ENCODE peak calls at places on chromosomes 5 and 9, in seven cellular contexts. W, S, K, G, A, F and X are unnamed samples.

GRCh38 chr5:81125959-81126358 is 107.2 kb upstream of the CKMT2 start:
- ATAC-seq in W (peak; percentile 64), S (peak; percentile 96), K (no peak), G (no peak), A (no peak), F (no peak), X (peak; percentile 55)

GRCh38 chr5:135242021-135242480 is 157.0 kb downstream of the MACROH2A1 start:
- ATAC-seq in W (no peak), S (peak; percentile 66), K (no peak), G (no peak), A (no peak), F (no peak), X (no peak)

GRCh38 chr9:34995288-34996060 is 5.9 kb downstream of the DNAJB5 start:
- ATAC-seq in W (peak; percentile 12), S (peak; percentile 30), K (no peak), G (no peak), A (no peak), F (no peak), X (peak; percentile 26)

GRCh38 chr5:80146036-80146435 is 109.8 kb downstream of the SERINC5 start:
- ATAC-seq in W (no peak), S (peak; percentile 5), K (peak; percentile 10), G (no peak), A (no peak), F (no peak), X (no peak)

GRCh38 chr5:66558562-66558961 is 37.6 kb upstream of the MAST4 start:
- ATAC-seq in W (no peak), S (no peak), K (no peak), G (peak; percentile 20), A (peak; percentile 74), F (no peak), X (no peak)

GRCh38 chr5:111243353-111243752 is 19.2 kb downstream of the CAMK4 start:
- ATAC-seq in W (no peak), S (no peak), K (no peak), G (no peak), A (no peak), F (no peak), X (no peak)

GRCh38 chr9:108991479-108991878 is 21.8 kb downstream of the CTNNAL1 start:
- ATAC-seq in W (no peak), S (no peak), K (peak; percentile 64), G (no peak), A (no peak), F (no peak), X (no peak)

GRCh38 chr5:82922086-82922734 is 155.0 kb downstream of the TMEM167A start:
- ATAC-seq in W (no peak), S (peak; percentile 15), K (no peak), G (no peak), A (no peak), F (no peak), X (no peak)

GRCh38 chr9:98129451-98129881 is 10.4 kb upstream of the TRIM14 start:
- ATAC-seq in W (no peak), S (peak; percentile 93), K (peak; percentile 71), G (peak; percentile 52), A (peak; percentile 45), F (peak; percentile 38), X (peak; percentile 43)